ENCODE peak calls at places on chromosome 5, in seven cellular contexts. R, Y, T, D, I, N and V are unnamed samples.

GRCh38 chr5:92605591-92605990 is 975.4 kb downstream of the NR2F1-AS1 start:
- DNase-seq in Y (no peak), I (no peak), R (peak), D (no peak), N (no peak), T (no peak), V (no peak)

GRCh38 chr5:120326651-120327050 is 137.4 kb upstream of the PRR16 start:
- DNase-seq in Y (no peak), I (no peak), D (no peak), N (no peak), R (peak), T (no peak), V (no peak)

GRCh38 chr5:156526081-156527017 is 199.4 kb downstream of the SGCD start:
- DNase-seq in Y (no peak), T (no peak), R (peak), N (no peak), D (no peak), I (no peak), V (no peak)

GRCh38 chr5:59390074-59390659 is 503.4 kb downstream of the PDE4D start:
- DNase-seq in T (peak), I (peak), D (no peak), Y (no peak), R (peak), N (peak), V (no peak)

GRCh38 chr5:68898961-68899471 is 194.8 kb upstream of the SLC30A5 start:
- DNase-seq in N (no peak), D (no peak), Y (no peak), T (peak), R (peak), I (peak), V (no peak)

GRCh38 chr5:139443766-139444473 is 4.6 kb upstream of the DNAJC18 start:
- DNase-seq in T (peak), Y (no peak), I (peak), D (no peak), R (peak), N (no peak), V (no peak)

GRCh38 chr5:40774626-40775025 is 18.9 kb upstream of the TTC33 start:
- DNase-seq in I (no peak), D (no peak), N (no peak), R (no peak), T (peak), Y (no peak), V (no peak)

GRCh38 chr5:5318426-5319205 is 103.9 kb upstream of the ICE1 start:
- DNase-seq in R (no peak), I (no peak), Y (no peak), D (no peak), N (no peak), T (no peak), V (no peak)

GRCh38 chr5:24598926-24599325 is 45.9 kb downstream of the CDH10 start:
- DNase-seq in N (no peak), I (no peak), T (no peak), Y (no peak), D (no peak), R (no peak), V (no peak)

GRCh38 chr5:75051217-75051751 is 1.1 kb downstream of the GCNT4 start:
- DNase-seq in I (no peak), N (peak), D (no peak), T (no peak), Y (no peak), R (no peak), V (no peak)

GRCh38 chr5:89930591-89931383 is 478.8 kb downstream of the CETN3 start:
- DNase-seq in R (peak), D (no peak), N (no peak), Y (no peak), T (peak), I (peak), V (no peak)

GRCh38 chr5:132156413-132156812 is 71.2 kb downstream of the P4HA2 start:
- DNase-seq in N (no peak), Y (no peak), D (no peak), R (no peak), T (no peak), I (no peak), V (no peak)

GRCh38 chr5:18397393-18397792 is 763.1 kb downstream of the TAF11L14 start:
- DNase-seq in D (no peak), I (peak), R (no peak), N (no peak), Y (no peak), T (no peak), V (no peak)

GRCh38 chr5:52925001-52925400 is 64.2 kb upstream of the ITGA2 start:
- DNase-seq in D (no peak), N (no peak), T (peak), R (peak), Y (no peak), I (peak), V (no peak)